ENCODE peak calls at places on chromosomes 16 and 17, in seven cellular contexts. One of them, this sample, is unnamed. For H3K4me1, the result is how much of the 10 kb centered on the place peaks cover.

GRCh38 chr16:84844561-84845495 is 25.0 kb downstream of the CRISPLD2 start:
- DNase-seq in A549: no peak
- DNase-seq in naive thymus-derived CD4-positive, alpha-beta T cell: no peak
- DNase-seq in heart left ventricle: peak
- DNase-seq in CD8-positive, alpha-beta T cell: no peak
- DNase-seq in HAP-1: no peak
- DNase-seq in astrocyte: no peak
- DNase-seq in this sample: no peak

GRCh38 chr16:15581127-15581815 is 61.7 kb downstream of the MARF1 start:
- DNase-seq in A549: no peak
- DNase-seq in HAP-1: no peak
- DNase-seq in astrocyte: no peak
- DNase-seq in heart left ventricle: no peak
- DNase-seq in CD8-positive, alpha-beta T cell: no peak
- DNase-seq in naive thymus-derived CD4-positive, alpha-beta T cell: no peak
- DNase-seq in this sample: no peak

GRCh38 chr17:79948918-79949645 is 86.6 kb downstream of the TBC1D16 start:
- DNase-seq in HAP-1: peak
- DNase-seq in heart left ventricle: peak
- DNase-seq in astrocyte: no peak
- DNase-seq in A549: no peak
- DNase-seq in CD8-positive, alpha-beta T cell: no peak
- DNase-seq in naive thymus-derived CD4-positive, alpha-beta T cell: no peak
- DNase-seq in this sample: peak

GRCh38 chr17:40980117-40980516 is 4.0 kb downstream of the KRT40 start:
- DNase-seq in naive thymus-derived CD4-positive, alpha-beta T cell: no peak
- DNase-seq in HAP-1: no peak
- DNase-seq in astrocyte: no peak
- DNase-seq in A549: no peak
- DNase-seq in heart left ventricle: no peak
- DNase-seq in CD8-positive, alpha-beta T cell: no peak
- DNase-seq in this sample: no peak

GRCh38 chr16:29845656-29846055 is 17.4 kb downstream of the CDIPT start:
- DNase-seq in astrocyte: no peak
- DNase-seq in HAP-1: no peak
- DNase-seq in CD8-positive, alpha-beta T cell: no peak
- DNase-seq in heart left ventricle: no peak
- DNase-seq in A549: no peak
- DNase-seq in naive thymus-derived CD4-positive, alpha-beta T cell: no peak
- DNase-seq in this sample: no peak

GRCh38 chr17:80116276-80116922 is 15.0 kb downstream of the GAA start:
- DNase-seq in heart left ventricle: no peak
- DNase-seq in astrocyte: no peak
- DNase-seq in naive thymus-derived CD4-positive, alpha-beta T cell: no peak
- DNase-seq in A549: no peak
- DNase-seq in HAP-1: no peak
- DNase-seq in CD8-positive, alpha-beta T cell: no peak
- DNase-seq in this sample: no peak

GRCh38 chr17:44220211-44221071 is 966 bp upstream of the UBTF start:
- DNase-seq in A549: peak
- DNase-seq in heart left ventricle: peak
- DNase-seq in HAP-1: peak
- DNase-seq in naive thymus-derived CD4-positive, alpha-beta T cell: peak
- DNase-seq in astrocyte: no peak
- DNase-seq in CD8-positive, alpha-beta T cell: peak
- DNase-seq in this sample: peak

GRCh38 chr16:69314534-69314933 is 3.4 kb downstream of the VPS4A start:
- DNase-seq in CD8-positive, alpha-beta T cell: no peak
- DNase-seq in astrocyte: no peak
- DNase-seq in heart left ventricle: no peak
- DNase-seq in naive thymus-derived CD4-positive, alpha-beta T cell: no peak
- DNase-seq in A549: no peak
- DNase-seq in HAP-1: no peak
- DNase-seq in this sample: peak

GRCh38 chr17:40707720-40708119 is 4.2 kb upstream of the KRT24 start:
- DNase-seq in HAP-1: no peak
- DNase-seq in astrocyte: no peak
- DNase-seq in A549: peak
- DNase-seq in naive thymus-derived CD4-positive, alpha-beta T cell: no peak
- DNase-seq in CD8-positive, alpha-beta T cell: no peak
- DNase-seq in heart left ventricle: peak
- DNase-seq in this sample: peak

GRCh38 chr16:68290455-68290854 is 20.3 kb downstream of the SLC7A6OS start:
- DNase-seq in naive thymus-derived CD4-positive, alpha-beta T cell: no peak
- DNase-seq in CD8-positive, alpha-beta T cell: no peak
- DNase-seq in HAP-1: no peak
- DNase-seq in astrocyte: no peak
- DNase-seq in A549: no peak
- DNase-seq in heart left ventricle: no peak
- DNase-seq in this sample: no peak

GRCh38 chr16:68291227-68291626 is 19.5 kb downstream of the SLC7A6OS start:
- DNase-seq in astrocyte: no peak
- DNase-seq in CD8-positive, alpha-beta T cell: no peak
- DNase-seq in A549: no peak
- DNase-seq in naive thymus-derived CD4-positive, alpha-beta T cell: no peak
- DNase-seq in heart left ventricle: no peak
- DNase-seq in HAP-1: no peak
- DNase-seq in this sample: no peak

GRCh38 chr16:68289621-68290329 is 21.0 kb downstream of the SLC7A6OS start:
- DNase-seq in A549: no peak
- DNase-seq in HAP-1: no peak
- DNase-seq in heart left ventricle: no peak
- DNase-seq in naive thymus-derived CD4-positive, alpha-beta T cell: no peak
- DNase-seq in astrocyte: peak
- DNase-seq in CD8-positive, alpha-beta T cell: no peak
- DNase-seq in this sample: no peak

GRCh38 chr16:68289202-68289601 is 21.5 kb downstream of the SLC7A6OS start:
- DNase-seq in naive thymus-derived CD4-positive, alpha-beta T cell: no peak
- DNase-seq in heart left ventricle: no peak
- DNase-seq in HAP-1: no peak
- DNase-seq in astrocyte: no peak
- DNase-seq in A549: no peak
- DNase-seq in CD8-positive, alpha-beta T cell: no peak
- DNase-seq in this sample: no peak

DNA sequence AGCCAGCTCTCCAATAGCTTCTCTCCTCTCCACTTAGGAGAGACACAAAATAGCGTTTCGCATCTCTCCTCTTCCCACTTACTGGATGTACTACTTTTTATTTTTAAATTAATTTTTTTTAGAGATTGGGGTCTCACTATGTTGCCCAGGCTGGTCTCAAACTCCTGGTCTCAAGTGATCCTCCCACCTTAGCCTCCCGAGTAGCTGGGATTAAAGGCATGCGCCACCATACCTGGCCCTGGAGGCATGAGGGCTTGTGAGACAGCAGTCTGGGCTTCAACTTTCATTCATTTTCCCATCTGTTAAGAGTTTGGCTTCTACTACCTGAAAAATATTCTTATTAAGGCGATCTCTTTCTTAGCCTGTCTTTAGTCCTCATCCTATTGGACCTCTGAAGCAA is 18.3 kb downstream of the SLC7A6OS start:
- DNase-seq in HAP-1: no peak
- DNase-seq in heart left ventricle: no peak
- DNase-seq in naive thymus-derived CD4-positive, alpha-beta T cell: no peak
- DNase-seq in A549: no peak
- DNase-seq in astrocyte: no peak
- DNase-seq in CD8-positive, alpha-beta T cell: no peak
- DNase-seq in this sample: no peak
- H3K4me1 ChIP-seq in HAP-1: under half
- H3K4me1 ChIP-seq in heart left ventricle: half or more
- H3K4me1 ChIP-seq in naive thymus-derived CD4-positive, alpha-beta T cell: half or more
- H3K4me1 ChIP-seq in A549: under half
- H3K4me1 ChIP-seq in astrocyte: under half
- H3K4me1 ChIP-seq in CD8-positive, alpha-beta T cell: half or more
- H3K4me1 ChIP-seq in this sample: under half

GRCh38 chr16:57791156-57791902 is 11.0 kb downstream of the KIFC3 start:
- DNase-seq in heart left ventricle: peak
- DNase-seq in HAP-1: no peak
- DNase-seq in A549: no peak
- DNase-seq in astrocyte: no peak
- DNase-seq in CD8-positive, alpha-beta T cell: no peak
- DNase-seq in naive thymus-derived CD4-positive, alpha-beta T cell: no peak
- DNase-seq in this sample: peak

GRCh38 chr16:57786632-57787518 is 15.4 kb downstream of the KIFC3 start:
- DNase-seq in A549: no peak
- DNase-seq in astrocyte: no peak
- DNase-seq in HAP-1: no peak
- DNase-seq in naive thymus-derived CD4-positive, alpha-beta T cell: no peak
- DNase-seq in CD8-positive, alpha-beta T cell: no peak
- DNase-seq in heart left ventricle: peak
- DNase-seq in this sample: peak

GRCh38 chr16:57788252-57788841 is 13.9 kb downstream of the KIFC3 start:
- DNase-seq in HAP-1: no peak
- DNase-seq in naive thymus-derived CD4-positive, alpha-beta T cell: no peak
- DNase-seq in A549: no peak
- DNase-seq in CD8-positive, alpha-beta T cell: no peak
- DNase-seq in astrocyte: no peak
- DNase-seq in heart left ventricle: no peak
- DNase-seq in this sample: no peak

GRCh38 chr16:57787519-57787905 is 14.8 kb downstream of the KIFC3 start:
- DNase-seq in HAP-1: no peak
- DNase-seq in heart left ventricle: no peak
- DNase-seq in A549: no peak
- DNase-seq in CD8-positive, alpha-beta T cell: no peak
- DNase-seq in astrocyte: no peak
- DNase-seq in naive thymus-derived CD4-positive, alpha-beta T cell: no peak
- DNase-seq in this sample: no peak

DNA sequence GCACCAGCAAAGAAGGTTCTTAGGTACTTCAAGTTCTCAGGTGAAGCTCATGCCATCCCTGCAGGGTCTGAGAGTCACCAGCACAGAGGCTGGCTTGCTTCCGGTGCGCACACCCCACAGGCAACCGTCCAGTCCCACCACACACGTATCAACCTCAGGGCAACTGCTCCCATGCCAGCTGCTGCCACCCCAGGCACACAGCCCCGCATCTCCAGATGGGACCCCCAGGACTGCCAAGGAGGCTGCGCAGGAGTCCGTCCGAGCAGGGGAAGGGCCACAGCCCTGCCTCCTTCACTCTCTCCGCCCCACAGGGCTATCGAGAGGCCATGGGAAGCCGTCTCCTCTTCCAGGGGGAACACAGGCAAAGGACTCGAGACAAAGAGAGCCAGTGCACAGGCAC is 13.3 kb downstream of the KIFC3 start:
- DNase-seq in heart left ventricle: no peak
- DNase-seq in CD8-positive, alpha-beta T cell: no peak
- DNase-seq in HAP-1: no peak
- DNase-seq in A549: no peak
- DNase-seq in naive thymus-derived CD4-positive, alpha-beta T cell: no peak
- DNase-seq in astrocyte: no peak
- DNase-seq in this sample: no peak
- H3K4me1 ChIP-seq in heart left ventricle: half or more
- H3K4me1 ChIP-seq in CD8-positive, alpha-beta T cell: under half
- H3K4me1 ChIP-seq in HAP-1: under half
- H3K4me1 ChIP-seq in A549: half or more
- H3K4me1 ChIP-seq in naive thymus-derived CD4-positive, alpha-beta T cell: under half
- H3K4me1 ChIP-seq in astrocyte: under half
- H3K4me1 ChIP-seq in this sample: under half

GRCh38 chr17:45223541-45224528 is 2.1 kb downstream of the FMNL1 start:
- DNase-seq in A549: no peak
- DNase-seq in CD8-positive, alpha-beta T cell: no peak
- DNase-seq in naive thymus-derived CD4-positive, alpha-beta T cell: no peak
- DNase-seq in heart left ventricle: no peak
- DNase-seq in astrocyte: no peak
- DNase-seq in HAP-1: no peak
- DNase-seq in this sample: no peak

GRCh38 chr17:45225964-45226530 is 4.4 kb downstream of the FMNL1 start:
- DNase-seq in CD8-positive, alpha-beta T cell: peak
- DNase-seq in heart left ventricle: peak
- DNase-seq in HAP-1: no peak
- DNase-seq in astrocyte: no peak
- DNase-seq in naive thymus-derived CD4-positive, alpha-beta T cell: peak
- DNase-seq in A549: peak
- DNase-seq in this sample: peak

GRCh38 chr17:45222994-45223540 is 1.4 kb downstream of the FMNL1 start:
- DNase-seq in heart left ventricle: peak
- DNase-seq in CD8-positive, alpha-beta T cell: no peak
- DNase-seq in HAP-1: no peak
- DNase-seq in astrocyte: no peak
- DNase-seq in A549: no peak
- DNase-seq in naive thymus-derived CD4-positive, alpha-beta T cell: no peak
- DNase-seq in this sample: peak

GRCh38 chr17:45225051-45225700 is 3.5 kb downstream of the FMNL1 start:
- DNase-seq in HAP-1: no peak
- DNase-seq in astrocyte: no peak
- DNase-seq in A549: peak
- DNase-seq in naive thymus-derived CD4-positive, alpha-beta T cell: no peak
- DNase-seq in heart left ventricle: peak
- DNase-seq in CD8-positive, alpha-beta T cell: no peak
- DNase-seq in this sample: peak

GRCh38 chr17:45224671-45225050 is 3.0 kb downstream of the FMNL1 start:
- DNase-seq in CD8-positive, alpha-beta T cell: no peak
- DNase-seq in A549: no peak
- DNase-seq in naive thymus-derived CD4-positive, alpha-beta T cell: no peak
- DNase-seq in astrocyte: no peak
- DNase-seq in heart left ventricle: peak
- DNase-seq in HAP-1: no peak
- DNase-seq in this sample: no peak
- H3K4me1 ChIP-seq in CD8-positive, alpha-beta T cell: half or more
- H3K4me1 ChIP-seq in A549: half or more
- H3K4me1 ChIP-seq in naive thymus-derived CD4-positive, alpha-beta T cell: half or more
- H3K4me1 ChIP-seq in astrocyte: under half
- H3K4me1 ChIP-seq in heart left ventricle: half or more
- H3K4me1 ChIP-seq in HAP-1: under half
- H3K4me1 ChIP-seq in this sample: under half

GRCh38 chr17:70099267-70099666 is 24.2 kb downstream of the KCNJ16 start:
- DNase-seq in naive thymus-derived CD4-positive, alpha-beta T cell: no peak
- DNase-seq in A549: no peak
- DNase-seq in HAP-1: no peak
- DNase-seq in heart left ventricle: no peak
- DNase-seq in astrocyte: no peak
- DNase-seq in CD8-positive, alpha-beta T cell: no peak
- DNase-seq in this sample: no peak

GRCh38 chr17:70100983-70101382 is 26.0 kb downstream of the KCNJ16 start:
- DNase-seq in HAP-1: no peak
- DNase-seq in CD8-positive, alpha-beta T cell: no peak
- DNase-seq in astrocyte: no peak
- DNase-seq in naive thymus-derived CD4-positive, alpha-beta T cell: no peak
- DNase-seq in A549: peak
- DNase-seq in heart left ventricle: no peak
- DNase-seq in this sample: no peak

GRCh38 chr17:70098030-70098429 is 23.0 kb downstream of the KCNJ16 start:
- DNase-seq in astrocyte: no peak
- DNase-seq in heart left ventricle: no peak
- DNase-seq in naive thymus-derived CD4-positive, alpha-beta T cell: no peak
- DNase-seq in A549: no peak
- DNase-seq in CD8-positive, alpha-beta T cell: no peak
- DNase-seq in HAP-1: no peak
- DNase-seq in this sample: no peak

GRCh38 chr17:70102531-70102930 is 27.5 kb downstream of the KCNJ16 start:
- DNase-seq in naive thymus-derived CD4-positive, alpha-beta T cell: no peak
- DNase-seq in CD8-positive, alpha-beta T cell: no peak
- DNase-seq in heart left ventricle: no peak
- DNase-seq in A549: no peak
- DNase-seq in astrocyte: no peak
- DNase-seq in HAP-1: no peak
- DNase-seq in this sample: no peak

DNA sequence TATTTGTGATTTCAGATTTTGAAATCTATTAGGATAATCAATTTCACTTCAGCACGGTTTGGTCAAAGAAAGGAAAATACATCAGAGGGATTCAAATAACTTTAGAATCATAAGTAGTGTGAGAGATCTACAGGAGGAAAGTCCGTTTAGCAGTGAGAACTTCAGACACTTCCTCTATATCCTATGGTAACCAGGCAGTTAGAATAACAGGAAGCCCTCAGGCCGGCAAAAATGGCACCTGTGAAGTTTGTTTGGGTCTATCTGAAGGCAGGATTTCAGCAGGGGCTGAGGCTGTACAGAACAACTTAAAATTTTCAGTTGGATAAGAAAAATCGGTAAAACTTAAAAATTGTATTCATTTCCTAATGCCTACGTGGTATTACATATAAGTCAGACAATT is 24.9 kb downstream of the KCNJ16 start:
- DNase-seq in HAP-1: no peak
- DNase-seq in naive thymus-derived CD4-positive, alpha-beta T cell: no peak
- DNase-seq in astrocyte: no peak
- DNase-seq in heart left ventricle: no peak
- DNase-seq in A549: no peak
- DNase-seq in CD8-positive, alpha-beta T cell: no peak
- DNase-seq in this sample: no peak
- H3K4me1 ChIP-seq in HAP-1: under half
- H3K4me1 ChIP-seq in naive thymus-derived CD4-positive, alpha-beta T cell: under half
- H3K4me1 ChIP-seq in astrocyte: under half
- H3K4me1 ChIP-seq in heart left ventricle: under half
- H3K4me1 ChIP-seq in A549: under half
- H3K4me1 ChIP-seq in CD8-positive, alpha-beta T cell: under half
- H3K4me1 ChIP-seq in this sample: under half

This sample was measured in right cardiac atrium.